ENCODE peak calls at places on chromosomes 3 and 15, in seven cellular contexts. Q, E, V, A, C, J and Y are unnamed samples.

GRCh38 chr3:169241575-169241927 is 422.0 kb downstream of the MECOM start:
- DNase-seq in Q (no peak), E (no peak), V (no peak), A (no peak), C (no peak), J (no peak), Y (no peak)

GRCh38 chr15:70956196-70956595 is 63.6 kb downstream of the LRRC49 start:
- DNase-seq in Q (no peak), E (no peak), V (no peak), A (no peak), C (no peak), J (no peak), Y (no peak)

GRCh38 chr3:28835751-28836150 is 445.1 kb upstream of the RBMS3 start:
- DNase-seq in Q (no peak), E (no peak), V (peak; percentile 3), A (no peak), C (no peak), J (no peak), Y (no peak)

GRCh38 chr3:83500422-83500821 is 1458.4 kb upstream of the CADM2 start:
- DNase-seq in Q (no peak), E (no peak), V (no peak), A (no peak), C (no peak), J (no peak), Y (no peak)

GRCh38 chr3:152399374-152399773 is 130.6 kb downstream of the MBNL1 start:
- DNase-seq in Q (no peak), E (no peak), V (no peak), A (no peak), C (no peak), J (no peak), Y (no peak)

GRCh38 chr3:178083906-178084823 is 452.1 kb upstream of the KCNMB2 start:
- DNase-seq in Q (no peak), E (peak; percentile 34), V (peak; percentile 43), A (no peak), C (no peak), J (no peak), Y (no peak)

GRCh38 chr3:37458162-37458895 is 283.9 kb upstream of the LRRFIP2 start:
- DNase-seq in Q (no peak), E (no peak), V (peak; percentile 12), A (no peak), C (no peak), J (peak; percentile 72), Y (no peak)

GRCh38 chr3:128072454-128073184 is 20.4 kb downstream of the SEC61A1 start:
- DNase-seq in Q (peak; percentile 49), E (no peak), V (no peak), A (no peak), C (no peak), J (no peak), Y (no peak)

GRCh38 chr3:43902415-43902814 is 211.7 kb downstream of the ABHD5 start:
- DNase-seq in Q (no peak), E (no peak), V (no peak), A (no peak), C (no peak), J (no peak), Y (no peak)

GRCh38 chr3:191502583-191502982 is 41.6 kb downstream of the PYDC2 start:
- DNase-seq in Q (no peak), E (no peak), V (peak; percentile 15), A (no peak), C (no peak), J (no peak), Y (no peak)

GRCh38 chr15:56760186-56760585 is 26.9 kb upstream of the ZNF280D start:
- DNase-seq in Q (no peak), E (no peak), V (no peak), A (no peak), C (no peak), J (no peak), Y (no peak)

GRCh38 chr15:90035835-90036220 is 34.7 kb downstream of the ZNF710 start:
- DNase-seq in Q (no peak), E (no peak), V (no peak), A (no peak), C (no peak), J (peak; percentile 39), Y (no peak)

GRCh38 chr3:9866639-9867038 is 13.4 kb downstream of the CIDEC start:
- DNase-seq in Q (no peak), E (no peak), V (no peak), A (no peak), C (no peak), J (no peak), Y (no peak)

GRCh38 chr3:127712461-127712860 is 39.7 kb downstream of the ABTB1 start:
- DNase-seq in Q (no peak), E (no peak), V (no peak), A (no peak), C (no peak), J (no peak), Y (no peak)

GRCh38 chr3:59979542-59979941 is 929.7 kb upstream of the CFAP20DC start:
- DNase-seq in Q (no peak), E (no peak), V (no peak), A (no peak), C (no peak), J (no peak), Y (no peak)

GRCh38 chr15:91886878-91887277 is 33.4 kb downstream of the SLCO3A1 start:
- DNase-seq in Q (no peak), E (no peak), V (no peak), A (no peak), C (no peak), J (no peak), Y (no peak)

GRCh38 chr3:97102641-97103040 is 288.2 kb downstream of the EPHA6 start:
- DNase-seq in Q (no peak), E (no peak), V (no peak), A (no peak), C (no peak), J (no peak), Y (no peak)

GRCh38 chr3:13206799-13207577 is 133.8 kb upstream of the IQSEC1 start:
- DNase-seq in Q (no peak), E (no peak), V (no peak), A (no peak), C (no peak), J (no peak), Y (no peak)

GRCh38 chr15:70748281-70748747 is 15.0 kb downstream of the UACA start:
- DNase-seq in Q (no peak), E (no peak), V (no peak), A (no peak), C (no peak), J (peak; percentile 56), Y (no peak)

GRCh38 chr3:108300103-108300849 is 3.9 kb downstream of the HHLA2 start:
- DNase-seq in Q (no peak), E (no peak), V (no peak), A (no peak), C (no peak), J (no peak), Y (no peak)